ENCODE peak calls at places on chromosomes 2 and 18, in seven cellular contexts. P, L, Q, T, H, X and O are unnamed samples.
A peak's percentile ranks its signal among the peaks of the same experiment; 100 is the strongest.

GRCh38 chr2:73173781-73174180 is 28.6 kb upstream of the NOTO start:
- DNase-seq in P (no peak), L (no peak), Q (no peak), T (no peak), H (no peak), X (no peak), O (no peak)

GRCh38 chr2:11342561-11343343 is 1.7 kb downstream of the ROCK2 start:
- DNase-seq in P (no peak), L (no peak), Q (peak; percentile 74), T (no peak), H (no peak), X (no peak), O (no peak)

GRCh38 chr18:24499814-24500601 is 39.6 kb downstream of the HRH4 start:
- DNase-seq in P (no peak), L (no peak), Q (no peak), T (no peak), H (no peak), X (no peak), O (no peak)

GRCh38 chr2:45918816-45919655 is 267.6 kb downstream of the PRKCE start:
- DNase-seq in P (peak; percentile 33), L (no peak), Q (no peak), T (no peak), H (no peak), X (peak; percentile 84), O (no peak)

GRCh38 chr2:161041356-161041755 is 118.9 kb upstream of the TANK start:
- DNase-seq in P (no peak), L (no peak), Q (no peak), T (no peak), H (no peak), X (no peak), O (no peak)

GRCh38 chr2:59959944-59960343 is 593.5 kb downstream of the BCL11A start:
- DNase-seq in P (no peak), L (no peak), Q (no peak), T (no peak), H (peak; percentile 46), X (no peak), O (no peak)

GRCh38 chr2:222320441-222321395 is 21.9 kb upstream of the PAX3 start:
- DNase-seq in P (no peak), L (no peak), Q (no peak), T (no peak), H (no peak), X (no peak), O (peak; percentile 65)

GRCh38 chr2:57698935-57699449 is 347.6 kb upstream of the VRK2 start:
- DNase-seq in P (no peak), L (no peak), Q (no peak), T (no peak), H (no peak), X (no peak), O (no peak)

GRCh38 chr2:7375901-7376300 is 458.7 kb downstream of the RNF144A start:
- DNase-seq in P (no peak), L (no peak), Q (no peak), T (no peak), H (no peak), X (no peak), O (no peak)

GRCh38 chr2:226732478-226733188 is 67.0 kb downstream of the IRS1 start:
- DNase-seq in P (no peak), L (no peak), Q (no peak), T (no peak), H (no peak), X (no peak), O (no peak)

GRCh38 chr2:70988726-70989648 is 5.7 kb downstream of the TEX261 start:
- DNase-seq in P (no peak), L (no peak), Q (no peak), T (no peak), H (no peak), X (no peak), O (no peak)

GRCh38 chr18:7750095-7750663 is 183.1 kb downstream of the PTPRM start:
- DNase-seq in P (no peak), L (no peak), Q (no peak), T (no peak), H (no peak), X (no peak), O (no peak)

GRCh38 chr2:169395821-169396374 is 33.6 kb upstream of the LRP2 start:
- DNase-seq in P (no peak), L (no peak), Q (no peak), T (no peak), H (no peak), X (no peak), O (no peak)

GRCh38 chr2:149169653-149170052 is 131.2 kb downstream of the LYPD6B start:
- DNase-seq in P (no peak), L (no peak), Q (peak; percentile 34), T (no peak), H (no peak), X (no peak), O (no peak)

GRCh38 chr2:130341562-130342019 is 1.1 kb upstream of the IMP4 start:
- DNase-seq in P (no peak), L (no peak), Q (no peak), T (no peak), H (no peak), X (no peak), O (no peak)

GRCh38 chr18:70387018-70387417 is 98.2 kb downstream of the SOCS6 start:
- DNase-seq in P (no peak), L (no peak), Q (no peak), T (no peak), H (no peak), X (no peak), O (no peak)

GRCh38 chr18:70981400-70982140 is 692.7 kb downstream of the SOCS6 start:
- DNase-seq in P (no peak), L (no peak), Q (no peak), T (no peak), H (no peak), X (no peak), O (no peak)

GRCh38 chr2:37652199-37652640 is 19.2 kb downstream of the CDC42EP3 start:
- DNase-seq in P (peak; percentile 41), L (no peak), Q (peak; percentile 77), T (no peak), H (no peak), X (no peak), O (no peak)

GRCh38 chr2:238848941-238849853 is 1.3 kb downstream of the TWIST2 start:
- DNase-seq in P (no peak), L (no peak), Q (no peak), T (no peak), H (peak; percentile 50), X (no peak), O (peak; percentile 64)

GRCh38 chr18:23761941-23762340 is 72.7 kb downstream of the LAMA3 start:
- DNase-seq in P (no peak), L (no peak), Q (no peak), T (no peak), H (no peak), X (peak; percentile 4), O (no peak)

GRCh38 chr2:158681816-158682215 is 113.3 kb upstream of the DAPL1 start:
- DNase-seq in P (no peak), L (no peak), Q (no peak), T (no peak), H (no peak), X (no peak), O (no peak)

GRCh38 chr2:172864182-172864581 is 128.5 kb downstream of the RAPGEF4 start:
- DNase-seq in P (peak; percentile 52), L (no peak), Q (peak; percentile 8), T (no peak), H (peak; percentile 81), X (no peak), O (no peak)